ENCODE peak calls at places on chromosome X, in six cellular contexts. O is A549, F is HepG2, J is HEK293T, P is GM12878, I is K562. R is an unnamed sample.

GRCh38 chrX:117291760-117292159 is 824.9 kb downstream of the KLHL13 start:
- DNase-seq in P (no peak), J (no peak), O (no peak), F (no peak), I (no peak), R (no peak)

GRCh38 chrX:45557390-45557789 is 356.7 kb upstream of the DIPK2B start:
- DNase-seq in I (no peak), P (no peak), J (no peak), F (no peak), O (peak; percentile 24), R (peak; percentile 1)

GRCh38 chrX:22520128-22520828 is 247.6 kb downstream of the CBLL2 start:
- DNase-seq in J (no peak), F (no peak), I (no peak), O (no peak), P (no peak), R (no peak)

GRCh38 chrX:150542846-150543229 is 25.6 kb upstream of the MTM1 start:
- DNase-seq in J (no peak), F (no peak), O (no peak), I (no peak), P (no peak), R (no peak)

GRCh38 chrX:1462596-1463251 is 10.0 kb upstream of the ASMTL start:
- DNase-seq in J (no peak), F (no peak), P (no peak), O (peak; percentile 40), I (no peak), R (peak; percentile 64)

GRCh38 chrX:154401045-154401799 is 3.0 kb downstream of the RPL10 start:
- DNase-seq in P (no peak), F (peak; percentile 70), J (no peak), I (no peak), O (peak; percentile 57), R (peak; percentile 37)

GRCh38 chrX:23434356-23434884 is 99.8 kb downstream of the PTCHD1 start:
- DNase-seq in F (no peak), I (no peak), J (no peak), O (no peak), P (no peak), R (peak; percentile 2)

GRCh38 chrX:72368796-72369195 is 63.1 kb upstream of the CITED1 start:
- DNase-seq in I (no peak), J (no peak), P (no peak), O (no peak), F (no peak), R (no peak)

GRCh38 chrX:53714580-53715335 is 28.2 kb upstream of the HUWE1 start:
- DNase-seq in P (peak; percentile 89), F (no peak), I (no peak), J (no peak), O (no peak), R (peak; percentile 57)

GRCh38 chrX:140710710-140711109 is 1.2 kb downstream of the LINC00632 start:
- DNase-seq in I (no peak), P (no peak), F (no peak), O (no peak), J (peak; percentile 55), R (no peak)

GRCh38 chrX:73262991-73263390 is 48.3 kb upstream of the NAP1L2 start:
- DNase-seq in O (peak; percentile 34), J (peak; percentile 23), P (no peak), I (no peak), F (peak; percentile 7), R (no peak)

GRCh38 chrX:42804524-42804923 is 26.6 kb upstream of the PPP1R2C start:
- DNase-seq in J (no peak), I (no peak), P (no peak), F (no peak), O (no peak), R (no peak)

GRCh38 chrX:106751407-106751806 is 24.9 kb downstream of the RNF128 start:
- DNase-seq in F (no peak), O (no peak), P (no peak), J (no peak), I (no peak), R (no peak)

GRCh38 chrX:153953342-153953830 is 8.9 kb upstream of the RENBP start:
- DNase-seq in P (no peak), J (peak; percentile 88), F (peak; percentile 14), O (peak; percentile 58), I (peak; percentile 61), R (peak; percentile 50)

DNA sequence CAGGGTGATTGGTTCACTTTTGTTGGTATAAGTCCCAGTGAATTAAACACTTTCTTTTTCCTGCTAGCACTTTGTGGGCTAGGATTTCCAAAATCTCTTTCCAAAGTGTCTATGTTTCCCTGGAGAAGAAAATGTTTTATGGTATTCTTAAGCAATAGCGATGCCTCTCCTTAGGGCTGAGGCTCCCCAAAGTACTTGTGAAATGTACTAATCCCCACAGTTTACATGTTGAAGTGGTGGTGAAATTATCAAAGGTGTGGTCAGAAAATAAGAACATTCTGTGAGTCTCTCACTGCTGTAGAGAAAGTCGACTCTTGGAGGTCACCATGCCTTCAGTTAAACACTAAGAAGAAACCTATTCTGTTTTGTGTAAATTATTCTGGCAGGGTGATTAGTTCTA is 51.5 kb upstream of the AMELX start:
- DNase-seq in I (no peak), O (no peak), F (no peak), J (no peak), P (no peak), R (no peak)
- TF ChIP-seq BHLHE40 in I (no peak), O (no peak), F (no peak), J (no peak), P (no peak), R (no peak)

GRCh38 chrX:131675596-131676194 is 131.8 kb downstream of the OR13H1 start:
- DNase-seq in I (peak; percentile 41), J (peak; percentile 71), O (peak; percentile 34), P (no peak), F (peak; percentile 8), R (peak; percentile 1)

GRCh38 chrX:131677655-131678628 is 134.1 kb downstream of the OR13H1 start:
- DNase-seq in I (peak; percentile 69), O (peak; percentile 38), J (peak; percentile 83), F (peak; percentile 18), P (no peak), R (peak; percentile 3)
- TF ChIP-seq BHLHE40 in I (no peak), O (no peak), J (no peak), F (no peak), P (no peak), R (no peak)

DNA sequence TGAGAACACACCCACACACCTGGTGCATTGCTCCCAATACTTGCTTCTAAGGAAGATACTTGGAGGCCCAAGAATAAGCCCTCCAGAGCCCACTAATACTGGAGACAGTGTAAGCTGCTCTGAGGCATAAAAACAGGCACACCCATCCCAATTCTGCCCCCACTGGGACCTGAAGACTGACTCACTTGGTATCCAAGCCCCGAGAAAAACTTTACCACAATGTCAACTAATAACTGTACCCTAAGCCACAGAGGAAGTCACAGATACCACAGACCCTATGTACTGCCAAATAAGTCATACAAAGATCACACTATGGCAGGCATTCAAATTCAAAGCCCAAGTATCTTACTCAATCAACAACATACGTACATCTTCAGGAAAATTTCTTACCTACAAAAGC is 398.2 kb upstream of the SPANXN1 start:
- DNase-seq in F (no peak), I (no peak), O (no peak), J (no peak), P (no peak), R (no peak)
- TF ChIP-seq BHLHE40 in F (no peak), I (no peak), O (no peak), J (no peak), P (no peak), R (no peak)

GRCh38 chrX:41594634-41595033 is 94.1 kb upstream of the GPR34 start:
- DNase-seq in I (no peak), O (no peak), J (no peak), F (no peak), P (no peak), R (no peak)

GRCh38 chrX:41591906-41592305 is 96.9 kb upstream of the GPR34 start:
- DNase-seq in I (no peak), P (no peak), J (no peak), O (no peak), F (no peak), R (no peak)

GRCh38 chrX:41588271-41588670 is 100.5 kb upstream of the GPR34 start:
- DNase-seq in I (peak; percentile 5), O (no peak), F (no peak), P (no peak), J (no peak), R (no peak)

GRCh38 chrX:41589634-41590270 is 99.0 kb upstream of the GPR34 start:
- DNase-seq in I (no peak), O (peak; percentile 59), P (no peak), J (no peak), F (peak; percentile 1), R (peak; percentile 28)

DNA sequence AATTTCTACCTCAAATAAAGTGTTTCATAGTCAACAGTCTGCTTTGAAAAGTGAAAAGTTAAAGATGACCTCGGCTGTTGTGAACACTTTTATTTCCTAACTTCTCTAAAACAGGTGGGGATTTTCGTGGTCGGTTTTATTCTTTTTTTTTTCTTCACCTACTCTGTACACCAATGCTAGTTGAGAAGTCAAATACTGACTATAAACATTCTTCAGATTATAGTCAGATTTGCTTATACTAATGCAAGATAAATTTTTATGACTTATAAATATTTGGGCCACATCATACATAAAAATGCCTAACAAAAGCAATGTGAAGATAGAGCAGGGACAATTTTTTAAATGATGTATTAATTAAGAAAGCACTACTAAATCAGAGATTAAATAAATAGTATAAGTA is 98.1 kb upstream of the GPR34 start:
- DNase-seq in P (no peak), F (no peak), I (no peak), J (no peak), O (no peak), R (peak; percentile 39)
- TF ChIP-seq BHLHE40 in P (no peak), F (no peak), I (no peak), J (no peak), O (no peak), R (no peak)

DNA sequence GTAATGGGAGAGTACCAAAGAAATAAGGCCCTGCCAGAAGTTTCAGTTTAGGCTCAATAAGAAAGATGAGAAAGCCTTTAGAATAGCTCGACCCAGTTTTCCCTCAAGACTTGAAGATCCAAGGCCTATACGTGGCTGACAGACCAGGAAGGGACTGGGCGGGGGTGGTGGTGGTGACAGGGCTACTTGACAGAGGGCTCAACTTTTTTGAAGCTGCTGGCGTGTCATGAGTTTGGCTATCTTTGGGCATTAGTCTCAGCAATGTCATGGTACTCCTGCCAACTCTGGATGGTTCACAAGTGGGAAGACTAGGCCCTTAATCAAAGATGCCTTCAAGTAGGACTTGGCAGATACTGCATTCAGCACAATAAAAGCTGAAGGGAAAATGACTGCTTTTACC is 100.1 kb upstream of the SCML1 start:
- DNase-seq in I (no peak), P (no peak), O (no peak), J (no peak), F (no peak), R (no peak)
- TF ChIP-seq BHLHE40 in I (no peak), P (no peak), O (no peak), J (no peak), F (no peak), R (no peak)

GRCh38 chrX:9133426-9133825 is 99.5 kb upstream of the FAM9B start:
- DNase-seq in F (no peak), J (no peak), P (no peak), O (no peak), I (no peak), R (peak; percentile 64)

GRCh38 chrX:9132036-9132435 is 98.1 kb upstream of the FAM9B start:
- DNase-seq in J (no peak), P (no peak), O (no peak), F (no peak), I (no peak), R (no peak)

GRCh38 chrX:9134341-9134740 is 100.4 kb upstream of the FAM9B start:
- DNase-seq in P (no peak), F (no peak), J (no peak), O (no peak), I (no peak), R (no peak)

GRCh38 chrX:9137152-9137551 is 103.2 kb upstream of the FAM9B start:
- DNase-seq in I (no peak), P (no peak), O (no peak), J (no peak), F (no peak), R (no peak)

GRCh38 chrX:9135901-9136510 is 102.1 kb upstream of the FAM9B start:
- DNase-seq in F (no peak), P (no peak), O (no peak), I (no peak), J (no peak), R (peak; percentile 67)
- TF ChIP-seq BHLHE40 in F (no peak), P (no peak), O (no peak), I (no peak), J (no peak), R (no peak)